ENCODE peak calls at places on chromosomes 12 and 14, in seven cellular contexts. S is IMR-90, P is thoracic aorta, X is T-cell, N is ureter, L is mesothelial cell of epicardium, G is HEK293T. D is an unnamed sample.

GRCh38 chr14:50085570-50086315 is 30.6 kb downstream of the VCPKMT start:
- DNase-seq in S (peak), P (no peak), X (no peak), N (no peak), L (no peak), G (no peak), D (peak)

GRCh38 chr12:55708695-55709233 is 1.1 kb upstream of the ITGA7 start:
- DNase-seq in S (no peak), P (no peak), X (no peak), N (no peak), L (no peak), G (no peak), D (no peak)

GRCh38 chr12:64459388-64460024 is 7.6 kb downstream of the TBK1 start:
- DNase-seq in S (no peak), P (no peak), X (no peak), N (no peak), L (no peak), G (no peak), D (peak)

GRCh38 chr12:93766802-93767523 is 89.8 kb downstream of the CRADD start:
- DNase-seq in S (peak), P (no peak), X (peak), N (no peak), L (no peak), G (peak), D (peak)

GRCh38 chr12:94186461-94187237 is 38.3 kb downstream of the PLXNC1 start:
- DNase-seq in S (peak), P (peak), X (no peak), N (peak), L (peak), G (no peak), D (no peak)

GRCh38 chr12:65501093-65501621 is 222.7 kb downstream of the MSRB3 start:
- DNase-seq in S (no peak), P (peak), X (no peak), N (no peak), L (no peak), G (no peak), D (no peak)

GRCh38 chr12:95658386-95658785 is 107.1 kb upstream of the USP44 start:
- DNase-seq in S (no peak), P (no peak), X (no peak), N (no peak), L (no peak), G (no peak), D (no peak)

GRCh38 chr14:27387458-27387857 is 789.6 kb upstream of the NOVA1 start:
- DNase-seq in S (no peak), P (no peak), X (no peak), N (no peak), L (no peak), G (no peak), D (no peak)

GRCh38 chr14:67680121-67680602 is 5.7 kb upstream of the VTI1B start:
- DNase-seq in S (peak), P (no peak), X (no peak), N (no peak), L (no peak), G (no peak), D (no peak)

GRCh38 chr12:14972816-14973215 is at the start of gene PDE6H:
- DNase-seq in S (no peak), P (no peak), X (no peak), N (no peak), L (no peak), G (no peak), D (no peak)

GRCh38 chr12:113867258-113867657 is 98.9 kb downstream of the RBM19 start:
- DNase-seq in S (peak), P (no peak), X (no peak), N (no peak), L (no peak), G (peak), D (no peak)

GRCh38 chr14:73008501-73008900 is 18.4 kb downstream of the ZFYVE1 start:
- DNase-seq in S (peak), P (no peak), X (no peak), N (no peak), L (no peak), G (no peak), D (no peak)

GRCh38 chr12:118498171-118498570 is 121.8 kb downstream of the SUDS3 start:
- DNase-seq in S (no peak), P (no peak), X (no peak), N (peak), L (no peak), G (no peak), D (no peak)

GRCh38 chr12:130401703-130402102 is 64.0 kb downstream of the PIWIL1 start:
- DNase-seq in S (no peak), P (no peak), X (no peak), N (no peak), L (no peak), G (peak), D (no peak)

GRCh38 chr14:32075636-32076277 is 1.3 kb upstream of the ARHGAP5 start:
- DNase-seq in S (peak), P (no peak), X (no peak), N (peak), L (peak), G (peak), D (no peak)

GRCh38 chr14:32201196-32201815 is 539 bp upstream of the RNU6-7 start:
- DNase-seq in S (peak), P (peak), X (peak), N (peak), L (peak), G (peak), D (peak)

GRCh38 chr12:2682301-2683282 is 112.2 kb upstream of the FKBP4 start:
- DNase-seq in S (peak), P (no peak), X (peak), N (no peak), L (no peak), G (no peak), D (peak)

GRCh38 chr14:99905121-99905520 is 111.9 kb downstream of the EML1 start:
- DNase-seq in S (no peak), P (no peak), X (no peak), N (no peak), L (no peak), G (no peak), D (no peak)

GRCh38 chr12:111084172-111084571 is 163.8 kb upstream of the MYL2 start:
- DNase-seq in S (no peak), P (no peak), X (no peak), N (no peak), L (no peak), G (no peak), D (no peak)

GRCh38 chr12:51911788-51912711 is 4.7 kb downstream of the ACVRL1 start:
- DNase-seq in S (peak), P (no peak), X (no peak), N (no peak), L (no peak), G (peak), D (no peak)

GRCh38 chr12:79935624-79936040 is 735 bp upstream of the PPP1R12A start:
- DNase-seq in S (peak), P (no peak), X (no peak), N (no peak), L (no peak), G (peak), D (no peak)

GRCh38 chr12:88946377-88946997 is 366.2 kb upstream of the KITLG start:
- DNase-seq in S (peak), P (no peak), X (no peak), N (no peak), L (no peak), G (no peak), D (no peak)

GRCh38 chr12:12081836-12082497 is 11.2 kb downstream of the BCL2L14 start:
- DNase-seq in S (peak), P (no peak), X (no peak), N (no peak), L (no peak), G (peak), D (no peak)

GRCh38 chr12:123478762-123479161 is 20.8 kb downstream of the SNRNP35 start:
- DNase-seq in S (peak), P (peak), X (no peak), N (peak), L (no peak), G (no peak), D (no peak)

GRCh38 chr14:89550761-89551283 is 133.8 kb upstream of the FOXN3 start:
- DNase-seq in S (no peak), P (no peak), X (no peak), N (no peak), L (no peak), G (no peak), D (no peak)

GRCh38 chr12:63897931-63898330 is 53.4 kb downstream of the SRGAP1 start:
- DNase-seq in S (no peak), P (no peak), X (no peak), N (no peak), L (no peak), G (no peak), D (no peak)

GRCh38 chr12:63995512-63995911 is 151.0 kb downstream of the SRGAP1 start:
- DNase-seq in S (no peak), P (no peak), X (no peak), N (no peak), L (no peak), G (no peak), D (no peak)

GRCh38 chr12:45200497-45201043 is 15.3 kb upstream of the ANO6 start:
- DNase-seq in S (peak), P (no peak), X (no peak), N (no peak), L (no peak), G (no peak), D (no peak)

GRCh38 chr12:90216815-90217214 is 508.2 kb upstream of the ATP2B1 start:
- DNase-seq in S (no peak), P (no peak), X (no peak), N (no peak), L (no peak), G (no peak), D (no peak)

GRCh38 chr12:127964717-127965116 is 302.3 kb upstream of the TMEM132C start:
- DNase-seq in S (no peak), P (no peak), X (no peak), N (no peak), L (no peak), G (no peak), D (no peak)

GRCh38 chr14:65551019-65551643 is 138.6 kb downstream of the FUT8 start:
- DNase-seq in S (no peak), P (no peak), X (no peak), N (no peak), L (no peak), G (no peak), D (no peak)

GRCh38 chr12:120337730-120338129 is 10.2 kb upstream of the PLA2G1B start:
- DNase-seq in S (no peak), P (no peak), X (no peak), N (no peak), L (no peak), G (no peak), D (no peak)

GRCh38 chr12:115606040-115606439 is 671.5 kb downstream of the MED13L start:
- DNase-seq in S (no peak), P (no peak), X (no peak), N (no peak), L (no peak), G (no peak), D (no peak)

GRCh38 chr12:122073815-122074214 is 4.7 kb upstream of the MLXIP start:
- DNase-seq in S (no peak), P (no peak), X (no peak), N (no peak), L (no peak), G (no peak), D (no peak)

GRCh38 chr12:121284551-121285390 is 11.7 kb downstream of the CAMKK2 start:
- DNase-seq in S (peak), P (no peak), X (no peak), N (no peak), L (no peak), G (no peak), D (no peak)

GRCh38 chr14:38022775-38023174 is 184.9 kb upstream of the SSTR1 start:
- DNase-seq in S (no peak), P (no peak), X (no peak), N (no peak), L (no peak), G (no peak), D (no peak)

GRCh38 chr12:24223926-24224325 is 274.5 kb upstream of the SOX5 start:
- DNase-seq in S (no peak), P (no peak), X (no peak), N (no peak), L (no peak), G (no peak), D (no peak)

GRCh38 chr14:51539571-51540037 is 112.1 kb upstream of the FRMD6 start:
- DNase-seq in S (peak), P (no peak), X (no peak), N (no peak), L (no peak), G (no peak), D (no peak)

GRCh38 chr12:88627501-88627900 is 47.2 kb upstream of the KITLG start:
- DNase-seq in S (peak), P (no peak), X (no peak), N (no peak), L (no peak), G (no peak), D (no peak)

GRCh38 chr14:31718585-31718984 is 157.4 kb downstream of the NUBPL start:
- DNase-seq in S (no peak), P (no peak), X (no peak), N (no peak), L (no peak), G (no peak), D (no peak)